ENCODE peak calls at places on chromosome 13, in five cellular contexts. O, N, H, X and U are unnamed samples.

GRCh38 chr13:59746291-59746962 is 417.3 kb downstream of the DIAPH3 start:
- DNase-seq in O (no peak), N (no peak), H (no peak), X (peak), U (no peak)

GRCh38 chr13:113458218-113459065 is 5.2 kb upstream of the ADPRHL1 start:
- DNase-seq in X (no peak), N (peak), O (no peak), H (peak), U (no peak)

GRCh38 chr13:97275265-97275664 is 53.1 kb downstream of the MBNL2 start:
- DNase-seq in N (no peak), X (peak), H (no peak), O (no peak), U (no peak)

GRCh38 chr13:48859168-48860105 is 116.3 kb upstream of the FNDC3A start:
- DNase-seq in O (no peak), H (peak), X (no peak), N (no peak), U (no peak)

GRCh38 chr13:42720116-42720857 is 61.1 kb upstream of the FAM216B start:
- DNase-seq in H (no peak), O (no peak), X (peak), N (no peak), U (no peak)

GRCh38 chr13:114110091-114110829 is 22.2 kb downstream of the RASA3 start:
- DNase-seq in O (peak), X (peak), N (peak), H (peak), U (peak)

GRCh38 chr13:41111454-41111853 is 21.1 kb downstream of the KBTBD6 start:
- DNase-seq in N (no peak), X (no peak), O (no peak), H (no peak), U (no peak)

GRCh38 chr13:114129649-114130062 is 2.8 kb downstream of the RASA3 start:
- DNase-seq in H (no peak), X (no peak), O (peak), N (no peak), U (no peak)

GRCh38 chr13:97284558-97284957 is 62.4 kb downstream of the MBNL2 start:
- DNase-seq in O (no peak), N (no peak), H (no peak), X (peak), U (no peak)

GRCh38 chr13:60647547-60647946 is 250.5 kb downstream of the TDRD3 start:
- DNase-seq in N (no peak), H (no peak), X (no peak), O (no peak), U (no peak)

GRCh38 chr13:113161433-113161832 is 3.0 kb downstream of the PROZ start:
- DNase-seq in H (peak), X (no peak), N (no peak), O (no peak), U (no peak)

GRCh38 chr13:66210677-66211076 is 1019.5 kb downstream of the PCDH9 start:
- DNase-seq in O (no peak), X (peak), N (no peak), H (no peak), U (no peak)

GRCh38 chr13:51317262-51317661 is 22.2 kb upstream of the SERPINE3 start:
- DNase-seq in X (peak), O (no peak), N (no peak), H (no peak), U (no peak)

GRCh38 chr13:82879921-82880320 is 1002.4 kb downstream of the SLITRK1 start:
- DNase-seq in O (no peak), N (no peak), H (no peak), X (no peak), U (no peak)

GRCh38 chr13:51793570-51794273 is 10.2 kb downstream of the DHRS12 start:
- DNase-seq in O (no peak), H (no peak), X (peak), N (no peak), U (no peak)

GRCh38 chr13:63855457-63856118 is 2439.9 kb upstream of the PCDH20 start:
- DNase-seq in H (no peak), O (no peak), N (no peak), X (no peak), U (no peak)

GRCh38 chr13:32783067-32783466 is 196.8 kb downstream of the PDS5B start:
- DNase-seq in H (no peak), O (no peak), X (peak), N (no peak), U (no peak)

GRCh38 chr13:49308104-49308875 is 60.6 kb downstream of the CDADC1 start:
- DNase-seq in H (no peak), O (no peak), X (peak), N (no peak), U (no peak)

GRCh38 chr13:77595166-77595810 is 59.8 kb downstream of the SCEL start:
- DNase-seq in X (no peak), H (no peak), O (no peak), N (no peak), U (no peak)

GRCh38 chr13:31174018-31174417 is 12.3 kb upstream of the HSPH1 start:
- DNase-seq in N (no peak), X (peak), H (no peak), O (no peak), U (no peak)

GRCh38 chr13:69553976-69554375 is 553.6 kb upstream of the ATXN8OS start:
- DNase-seq in H (no peak), X (no peak), O (no peak), N (no peak), U (no peak)

GRCh38 chr13:52158629-52159158 is 703 bp downstream of the NEK3 start:
- DNase-seq in N (peak), H (no peak), X (peak), O (no peak), U (no peak)

GRCh38 chr13:74641586-74641985 is 507.4 kb upstream of the KLF12 start:
- DNase-seq in N (no peak), X (peak), O (no peak), H (no peak), U (no peak)

GRCh38 chr13:112978561-112979405 is 9.8 kb downstream of the MCF2L start:
- DNase-seq in X (no peak), H (no peak), O (no peak), N (peak), U (no peak)

GRCh38 chr13:88908896-88909535 is 1237.8 kb downstream of the SLITRK5 start:
- DNase-seq in O (no peak), X (no peak), N (no peak), H (no peak), U (no peak)

GRCh38 chr13:102369303-102369702 is 32.5 kb downstream of the FGF14 start:
- DNase-seq in X (no peak), O (no peak), N (no peak), H (no peak), U (no peak)

GRCh38 chr13:34913040-34913439 is 29.0 kb upstream of the NBEA start:
- DNase-seq in O (no peak), N (no peak), X (peak), H (peak), U (no peak)

GRCh38 chr13:67343777-67344176 is 113.6 kb upstream of the PCDH9 start:
- DNase-seq in H (no peak), N (no peak), O (no peak), X (no peak), U (no peak)

GRCh38 chr13:97255515-97255999 is 33.4 kb downstream of the MBNL2 start:
- DNase-seq in X (no peak), O (no peak), N (no peak), H (no peak), U (no peak)

GRCh38 chr13:103497404-103497803 is 431.2 kb upstream of the SLC10A2 start:
- DNase-seq in X (no peak), N (no peak), H (no peak), O (no peak), U (no peak)

GRCh38 chr13:21849323-21849722 is 178.4 kb downstream of the FGF9 start:
- DNase-seq in N (peak), X (peak), H (peak), O (no peak), U (no peak)

DNA sequence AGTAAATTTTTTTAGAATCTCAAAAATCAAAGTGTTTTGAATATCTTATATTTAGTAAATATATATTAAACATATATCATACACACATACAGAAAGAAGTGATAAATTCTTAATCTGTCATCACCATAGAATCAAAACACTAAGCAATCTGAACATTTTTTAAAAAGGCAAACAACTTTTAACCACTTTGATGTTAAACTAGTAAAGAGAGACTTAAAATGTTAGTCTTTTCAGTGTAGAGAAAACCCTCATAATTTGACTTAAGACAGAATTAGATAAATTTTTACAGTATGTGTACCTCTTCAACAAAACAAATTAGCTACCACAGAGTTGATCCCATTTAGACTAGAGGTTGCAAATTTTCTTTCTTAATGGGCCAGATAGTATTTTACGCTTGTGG is 13.4 kb downstream of the SUPT20H start:
- DNase-seq in H (no peak), O (no peak), N (no peak), X (no peak), U (no peak)
- TF ChIP-seq CTCF in H (no peak), O (no peak), N (no peak), X (no peak), U (no peak)

GRCh38 chr13:105863300-105863699 is 672.2 kb downstream of the EFNB2 start:
- DNase-seq in N (no peak), H (no peak), X (no peak), O (no peak), U (no peak)
- TF ChIP-seq CTCF in N (no peak), H (no peak), X (no peak), O (no peak), U (no peak)

DNA sequence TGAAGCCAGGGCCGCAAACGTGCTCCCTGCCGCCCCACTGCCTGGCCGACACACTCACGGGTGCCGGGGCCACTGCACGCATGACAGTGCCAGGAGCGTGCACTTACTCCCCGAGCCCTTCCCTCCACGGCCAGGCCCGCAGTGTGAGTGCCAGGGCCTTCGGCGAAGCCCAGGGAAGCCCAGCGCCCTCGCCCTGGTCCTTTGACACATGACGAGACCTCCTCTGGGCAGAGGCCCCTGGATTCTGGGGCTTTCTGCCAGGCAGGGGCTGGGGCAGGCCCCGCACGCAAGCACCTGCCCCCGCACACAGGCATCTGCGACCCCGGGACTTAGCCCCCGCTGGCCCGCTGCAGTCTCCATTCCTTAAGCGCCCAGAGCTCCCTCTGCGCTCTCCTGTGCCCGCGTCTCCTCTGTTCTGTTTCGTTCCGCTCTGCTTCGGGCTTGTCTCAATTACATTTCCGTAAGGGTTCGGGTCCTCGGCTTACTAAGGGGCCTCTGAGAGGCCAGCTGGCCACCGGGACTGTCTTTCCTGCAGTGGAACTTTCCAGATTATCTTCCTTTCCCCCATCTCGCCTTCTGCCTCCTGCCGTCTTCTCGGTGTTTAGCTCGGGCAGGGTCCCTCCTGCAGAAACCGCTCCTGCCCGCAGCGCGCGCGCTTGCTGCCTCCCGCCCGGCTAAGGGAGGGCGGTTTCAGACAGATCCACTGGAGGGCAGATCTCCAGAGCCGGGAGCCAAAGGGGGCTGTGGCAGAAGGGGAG is 98.8 kb downstream of the ING1 start:
- DNase-seq in N (no peak), O (no peak), H (peak), X (peak), U (no peak)
- TF ChIP-seq CTCF in N (no peak), O (no peak), H (peak), X (no peak), U (no peak)

GRCh38 chr13:39037410-39037879 is 444 bp downstream of the PROSER1 start:
- DNase-seq in O (no peak), H (no peak), X (no peak), N (no peak), U (no peak)

GRCh38 chr13:39039033-39039432 is 777 bp downstream of the NHLRC3 start:
- DNase-seq in N (no peak), H (no peak), O (no peak), X (peak), U (no peak)

GRCh38 chr13:39038569-39038898 is 278 bp downstream of the NHLRC3 start:
- DNase-seq in N (no peak), H (no peak), X (peak), O (peak), U (peak)

GRCh38 chr13:39036212-39036611 is 1.7 kb downstream of the PROSER1 start:
- DNase-seq in N (no peak), X (peak), H (no peak), O (no peak), U (no peak)

DNA sequence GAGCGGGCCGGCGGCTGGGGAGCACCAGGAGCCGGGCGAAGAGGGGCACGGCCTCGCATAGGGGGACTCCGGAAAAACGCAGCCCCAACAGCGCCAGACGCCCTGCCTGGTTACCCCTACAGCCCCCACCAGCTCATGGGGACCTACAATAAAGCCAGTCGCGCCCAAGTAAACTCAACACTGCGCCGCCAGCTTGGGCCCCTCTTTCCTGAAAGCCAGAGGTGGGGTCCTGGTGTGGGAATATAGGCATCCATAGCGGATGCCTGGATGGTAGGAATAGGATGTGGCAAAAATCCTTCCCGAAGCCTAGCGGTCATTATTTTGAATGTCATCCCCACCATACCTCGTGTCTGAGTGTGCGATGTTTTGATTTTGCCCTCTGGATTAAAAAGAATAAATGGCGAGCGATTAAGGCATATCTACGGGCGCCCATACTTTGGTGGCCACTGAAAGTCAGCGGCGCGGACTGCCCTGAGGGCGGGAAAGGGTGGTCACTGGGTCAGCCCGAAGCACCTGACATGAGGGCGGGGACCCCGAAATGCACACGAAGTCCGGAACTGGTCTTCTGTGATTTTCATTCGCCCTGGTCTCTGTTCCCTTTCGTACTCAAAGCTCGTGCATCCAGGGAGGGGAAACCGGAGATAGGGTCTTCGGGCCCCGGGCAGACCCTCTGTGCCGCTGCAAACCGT is at the start of the genes NHLRC3 and PROSER1:
- DNase-seq in O (peak), X (peak), H (peak), N (peak), U (peak)
- TF ChIP-seq CTCF in O (no peak), X (no peak), H (no peak), N (no peak), U (no peak)

DNA sequence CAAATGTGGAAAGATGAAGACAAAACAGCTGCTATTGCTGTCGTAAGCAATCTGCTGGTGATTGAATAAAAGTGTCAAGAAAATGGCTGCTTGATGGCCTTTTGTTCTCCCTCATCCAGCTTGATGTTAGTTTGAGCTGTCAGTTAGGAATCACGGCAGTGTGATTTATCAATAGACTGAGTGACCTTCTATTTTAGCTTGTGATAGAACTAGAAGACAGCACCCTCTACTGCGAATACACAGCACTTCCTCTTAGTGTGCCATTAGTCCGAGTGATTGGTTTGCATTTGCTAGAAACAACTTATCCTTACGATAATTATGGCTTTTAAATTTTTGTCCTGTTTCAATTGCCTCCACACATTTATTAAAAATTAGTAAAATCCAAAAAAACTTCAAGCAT is 76.2 kb downstream of the MZT1 start:
- DNase-seq in X (no peak), N (peak), O (no peak), H (no peak), U (no peak)
- TF ChIP-seq CTCF in X (no peak), N (peak), O (no peak), H (peak), U (no peak)

GRCh38 chr13:20489185-20489820 is 36.4 kb downstream of the CRYL1 start:
- DNase-seq in N (no peak), H (no peak), O (no peak), X (no peak), U (no peak)
- TF ChIP-seq CTCF in N (no peak), H (no peak), O (no peak), X (no peak), U (peak)

DNA sequence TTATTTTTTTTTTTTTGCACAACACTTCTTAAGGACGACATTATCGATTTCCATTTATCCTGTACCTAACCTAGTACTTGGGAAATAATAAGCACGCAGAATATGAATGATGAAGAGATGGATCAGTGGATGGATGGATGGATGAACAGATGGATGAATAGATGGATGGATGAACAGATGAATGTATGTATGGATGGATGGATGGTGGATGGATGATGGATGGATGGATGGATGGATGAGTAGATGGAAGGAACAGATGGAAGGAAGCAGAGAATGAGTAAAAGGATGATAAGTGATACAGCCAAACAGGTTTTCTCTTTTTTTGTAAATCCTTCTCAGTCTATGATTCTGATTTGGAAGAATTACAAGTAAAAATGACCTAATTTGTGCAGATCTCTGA is 166.9 kb downstream of the COL4A1 start:
- DNase-seq in H (no peak), O (no peak), N (no peak), X (no peak), U (no peak)
- TF ChIP-seq CTCF in H (no peak), O (no peak), N (no peak), X (no peak), U (no peak)

DNA sequence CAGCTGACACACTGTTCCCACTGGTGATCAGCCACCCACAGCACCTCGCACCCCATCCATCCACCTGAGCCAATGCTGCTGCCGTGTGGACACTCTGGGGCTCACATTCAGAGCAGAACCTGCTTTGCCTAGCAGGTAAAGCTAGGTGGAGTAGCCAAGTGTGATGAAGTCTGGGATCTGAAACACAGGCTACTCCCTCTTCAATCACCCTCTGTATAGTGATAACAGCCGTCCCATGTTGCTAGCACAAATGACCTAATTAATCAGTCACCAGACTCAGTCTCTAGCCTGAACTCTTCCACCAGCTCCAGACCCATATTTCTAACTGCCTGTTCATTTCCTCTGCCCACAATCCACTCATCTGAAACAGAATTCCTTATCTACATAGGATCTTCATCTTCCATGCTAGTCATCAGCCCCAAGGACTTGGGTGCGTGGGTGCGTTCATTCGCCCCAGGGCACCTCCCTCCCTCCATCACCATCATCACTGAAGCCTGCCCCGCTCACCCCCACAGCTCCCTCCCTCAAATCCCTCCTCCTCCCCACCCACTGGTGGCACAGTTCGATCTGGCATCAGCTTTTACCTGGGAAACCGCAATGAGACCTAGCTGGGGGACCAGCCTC is 19.8 kb downstream of the STK24 start:
- DNase-seq in O (no peak), H (no peak), X (no peak), N (peak), U (no peak)
- TF ChIP-seq CTCF in O (no peak), H (no peak), X (no peak), N (no peak), U (no peak)

DNA sequence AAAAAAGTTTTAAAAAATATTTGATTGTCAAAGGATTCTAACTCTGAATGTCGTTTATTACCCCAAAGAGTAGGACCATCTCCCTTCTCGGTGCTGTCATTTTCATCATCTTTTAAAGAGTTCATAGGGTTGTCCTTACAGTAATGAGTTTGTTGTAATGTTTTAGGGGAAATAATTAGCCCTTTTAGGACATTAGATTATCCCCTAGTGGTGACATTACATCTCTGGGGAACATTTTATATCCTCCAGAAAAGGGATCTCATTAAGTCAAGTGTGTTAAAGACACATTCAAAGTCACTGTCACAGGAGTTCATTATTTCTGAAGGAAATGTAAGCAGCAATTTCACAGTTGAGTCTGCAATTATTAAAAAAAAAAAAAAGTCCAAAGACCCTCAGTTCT is 99.3 kb upstream of the GJB6 start:
- DNase-seq in N (no peak), H (no peak), X (no peak), O (no peak), U (no peak)
- TF ChIP-seq CTCF in N (no peak), H (peak), X (no peak), O (no peak), U (no peak)